ENCODE peak calls at places on chromosomes 2 and 18, in five cellular contexts. F is cardiac fibroblast, B is T-helper 1 cell, V is psoas muscle, X is EL. G is an unnamed sample.

GRCh38 chr18:5370332-5370731 is 74.8 kb upstream of the ZBTB14 start:
- DNase-seq in V (no peak), X (no peak), B (no peak), F (no peak), G (no peak)

GRCh38 chr2:235493402-235493774 is 455 bp upstream of the AGAP1 start:
- DNase-seq in B (no peak), F (peak), V (no peak), X (no peak), G (no peak)

GRCh38 chr2:188291142-188291616 is 495 bp upstream of the GULP1 start:
- DNase-seq in X (peak), V (no peak), B (no peak), F (peak), G (no peak)

GRCh38 chr18:49016648-49017539 is 66.1 kb upstream of the SMAD7 start:
- DNase-seq in X (peak), F (peak), B (no peak), V (no peak), G (no peak)

GRCh38 chr2:30772021-30772705 is 35.1 kb downstream of the CAPN13 start:
- DNase-seq in B (no peak), F (no peak), V (no peak), X (no peak), G (no peak)

GRCh38 chr2:102841107-102841840 is 79.4 kb downstream of the TMEM182 start:
- DNase-seq in B (no peak), V (peak), F (peak), X (peak), G (no peak)

GRCh38 chr2:234669001-234669400 is 172.1 kb upstream of the ARL4C start:
- DNase-seq in X (no peak), F (no peak), B (no peak), V (no peak), G (no peak)

GRCh38 chr2:20465716-20466391 is 19.0 kb downstream of the RHOB start:
- DNase-seq in V (no peak), B (no peak), X (no peak), F (no peak), G (no peak)

GRCh38 chr2:140154271-140154670 is 1374.1 kb upstream of the NXPH2 start:
- DNase-seq in X (no peak), F (no peak), B (no peak), V (no peak), G (no peak)

GRCh38 chr2:14137643-14138042 is 494.9 kb upstream of the LRATD1 start:
- DNase-seq in X (no peak), V (no peak), F (peak), B (no peak), G (no peak)

GRCh38 chr18:45724591-45724990 is 610 bp downstream of the SLC14A1 start:
- DNase-seq in B (no peak), X (no peak), V (no peak), F (no peak), G (no peak)

GRCh38 chr2:20573611-20574422 is 77.1 kb downstream of the HS1BP3 start:
- DNase-seq in X (no peak), V (peak), F (peak), B (no peak), G (no peak)

GRCh38 chr2:216031960-216032689 is 18.8 kb upstream of the MREG start:
- DNase-seq in X (peak), F (peak), B (no peak), V (no peak), G (no peak)

GRCh38 chr2:168751104-168751768 is 51.2 kb upstream of the NOSTRIN start:
- DNase-seq in X (no peak), B (peak), V (no peak), F (no peak), G (peak)

GRCh38 chr2:97788986-97789644 is 75.7 kb downstream of the ZAP70 start:
- DNase-seq in B (no peak), V (no peak), F (no peak), X (no peak), G (no peak)

GRCh38 chr2:231029563-231029962 is 7.8 kb upstream of the C2orf72 start:
- DNase-seq in F (no peak), V (no peak), B (no peak), X (no peak), G (no peak)

GRCh38 chr18:13280066-13280795 is 61.7 kb downstream of the LDLRAD4 start:
- DNase-seq in B (no peak), V (no peak), F (no peak), X (no peak), G (no peak)

GRCh38 chr2:42792583-42793313 is at the start of gene HAAO:
- DNase-seq in X (peak), B (no peak), V (peak), F (no peak), G (no peak)

GRCh38 chr2:182324665-182325064 is 102.2 kb downstream of the PDE1A start:
- DNase-seq in F (peak), X (peak), B (no peak), V (no peak), G (no peak)

GRCh38 chr2:120434909-120435308 is 89.0 kb downstream of the INHBB start:
- DNase-seq in F (no peak), B (no peak), V (no peak), X (no peak), G (no peak)

GRCh38 chr2:52658598-52658997 is 1109.0 kb upstream of the CHAC2 start:
- DNase-seq in X (no peak), F (peak), B (no peak), V (no peak), G (no peak)

GRCh38 chr2:238518127-238518827 is 91.5 kb downstream of the ASB1 start:
- DNase-seq in X (peak), B (no peak), F (no peak), V (no peak), G (no peak)

GRCh38 chr18:62713651-62714247 is 1.6 kb upstream of the PHLPP1 start:
- DNase-seq in B (no peak), X (peak), F (no peak), V (no peak), G (no peak)

GRCh38 chr2:198135481-198135934 is 331.1 kb downstream of the PLCL1 start:
- DNase-seq in B (no peak), V (no peak), X (peak), F (peak), G (no peak)

GRCh38 chr2:127072380-127072779 is 34.6 kb downstream of the BIN1 start:
- DNase-seq in B (no peak), X (no peak), F (no peak), V (no peak), G (no peak)

GRCh38 chr2:146317959-146318358 is 1526.9 kb upstream of the ACVR2A start:
- DNase-seq in F (peak), V (no peak), X (peak), B (no peak), G (no peak)

GRCh38 chr2:29293830-29294438 is 178.7 kb downstream of the CLIP4 start:
- DNase-seq in B (no peak), V (no peak), F (peak), X (peak), G (no peak)

GRCh38 chr2:111618577-111618930 is 265.4 kb downstream of the ANAPC1 start:
- DNase-seq in V (peak), X (no peak), B (no peak), F (peak), G (no peak)

GRCh38 chr2:242075163-242075562 is 205.6 kb downstream of the RTP5 start:
- DNase-seq in X (peak), V (no peak), B (no peak), F (peak), G (no peak)

GRCh38 chr2:156215656-156216055 is 116.9 kb downstream of the NR4A2 start:
- DNase-seq in V (no peak), F (no peak), B (no peak), X (no peak), G (no peak)

GRCh38 chr2:241703128-241703604 is 1.3 kb downstream of the ING5 start:
- DNase-seq in X (peak), F (peak), B (no peak), V (no peak), G (no peak)